ENCODE peak calls at places on chromosomes 5 and 9, in seven cellular contexts. One of them, this sample, is unnamed.

GRCh38 chr9:137740311-137740710 is 121.5 kb downstream of the EHMT1 start:
- DNase-seq in ovary: peak; percentile 81
- DNase-seq in CD8-positive, alpha-beta T cell: no peak
- DNase-seq in right atrium auricular region: no peak
- DNase-seq in lower lobe of right lung: no peak
- DNase-seq in brain microvascular endothelial cell: peak; percentile 67
- DNase-seq in bronchial epithelial cell: no peak
- DNase-seq in this sample: no peak

GRCh38 chr5:132258102-132259060 is 885 bp downstream of the PDLIM4 start:
- DNase-seq in ovary: peak; percentile 69
- DNase-seq in CD8-positive, alpha-beta T cell: no peak
- DNase-seq in right atrium auricular region: peak; percentile 74
- DNase-seq in lower lobe of right lung: no peak
- DNase-seq in brain microvascular endothelial cell: peak; percentile 53
- DNase-seq in bronchial epithelial cell: peak; percentile 52
- DNase-seq in this sample: no peak

GRCh38 chr5:154189256-154189818 is 1.2 kb upstream of the GALNT10 start:
- DNase-seq in ovary: peak; percentile 45
- DNase-seq in CD8-positive, alpha-beta T cell: no peak
- DNase-seq in right atrium auricular region: peak; percentile 60
- DNase-seq in lower lobe of right lung: peak; percentile 59
- DNase-seq in brain microvascular endothelial cell: no peak
- DNase-seq in bronchial epithelial cell: no peak
- DNase-seq in this sample: no peak

GRCh38 chr5:135319928-135320606 is 79.0 kb downstream of the MACROH2A1 start:
- DNase-seq in ovary: peak; percentile 1
- DNase-seq in CD8-positive, alpha-beta T cell: no peak
- DNase-seq in right atrium auricular region: no peak
- DNase-seq in lower lobe of right lung: no peak
- DNase-seq in brain microvascular endothelial cell: no peak
- DNase-seq in bronchial epithelial cell: no peak
- DNase-seq in this sample: no peak

GRCh38 chr9:108367188-108367587 is 488.6 kb downstream of the ACTL7B start:
- DNase-seq in ovary: no peak
- DNase-seq in CD8-positive, alpha-beta T cell: no peak
- DNase-seq in right atrium auricular region: no peak
- DNase-seq in lower lobe of right lung: no peak
- DNase-seq in brain microvascular endothelial cell: no peak
- DNase-seq in bronchial epithelial cell: no peak
- DNase-seq in this sample: no peak

GRCh38 chr9:127698985-127699670 is 7.7 kb upstream of the CFAP157 start:
- DNase-seq in ovary: peak; percentile 95
- DNase-seq in CD8-positive, alpha-beta T cell: peak; percentile 63
- DNase-seq in right atrium auricular region: peak; percentile 99
- DNase-seq in lower lobe of right lung: peak; percentile 98
- DNase-seq in brain microvascular endothelial cell: peak; percentile 97
- DNase-seq in bronchial epithelial cell: peak; percentile 93
- DNase-seq in this sample: peak; percentile 99

GRCh38 chr9:99264070-99264469 is 42.0 kb downstream of the SEC61B start:
- DNase-seq in ovary: no peak
- DNase-seq in CD8-positive, alpha-beta T cell: no peak
- DNase-seq in right atrium auricular region: no peak
- DNase-seq in lower lobe of right lung: no peak
- DNase-seq in brain microvascular endothelial cell: no peak
- DNase-seq in bronchial epithelial cell: peak; percentile 35
- DNase-seq in this sample: no peak

GRCh38 chr5:74212336-74212735 is 428.2 kb downstream of the ENC1 start:
- DNase-seq in ovary: no peak
- DNase-seq in CD8-positive, alpha-beta T cell: no peak
- DNase-seq in right atrium auricular region: no peak
- DNase-seq in lower lobe of right lung: no peak
- DNase-seq in brain microvascular endothelial cell: peak; percentile 48
- DNase-seq in bronchial epithelial cell: peak; percentile 43
- DNase-seq in this sample: no peak

GRCh38 chr9:15622596-15622995 is 69.8 kb downstream of the CCDC171 start:
- DNase-seq in ovary: no peak
- DNase-seq in CD8-positive, alpha-beta T cell: no peak
- DNase-seq in right atrium auricular region: no peak
- DNase-seq in lower lobe of right lung: no peak
- DNase-seq in brain microvascular endothelial cell: no peak
- DNase-seq in bronchial epithelial cell: peak; percentile 33
- DNase-seq in this sample: no peak

GRCh38 chr9:11194249-11194648 is 581.4 kb upstream of the PTPRD start:
- DNase-seq in ovary: no peak
- DNase-seq in CD8-positive, alpha-beta T cell: no peak
- DNase-seq in right atrium auricular region: no peak
- DNase-seq in lower lobe of right lung: no peak
- DNase-seq in brain microvascular endothelial cell: no peak
- DNase-seq in bronchial epithelial cell: no peak
- DNase-seq in this sample: no peak

GRCh38 chr9:120510816-120511215 is 69.2 kb downstream of the CDK5RAP2 start:
- DNase-seq in ovary: no peak
- DNase-seq in CD8-positive, alpha-beta T cell: no peak
- DNase-seq in right atrium auricular region: no peak
- DNase-seq in lower lobe of right lung: no peak
- DNase-seq in brain microvascular endothelial cell: no peak
- DNase-seq in bronchial epithelial cell: peak; percentile 26
- DNase-seq in this sample: no peak

GRCh38 chr9:115553082-115553481 is 435.1 kb upstream of the TNC start:
- DNase-seq in ovary: no peak
- DNase-seq in CD8-positive, alpha-beta T cell: no peak
- DNase-seq in right atrium auricular region: no peak
- DNase-seq in lower lobe of right lung: no peak
- DNase-seq in brain microvascular endothelial cell: no peak
- DNase-seq in bronchial epithelial cell: no peak
- DNase-seq in this sample: no peak
- H3K4me3 ChIP-seq in ovary: no peak overlapping the region
- H3K4me3 ChIP-seq in CD8-positive, alpha-beta T cell: no peak overlapping the region
- H3K4me3 ChIP-seq in right atrium auricular region: no peak overlapping the region
- H3K4me3 ChIP-seq in lower lobe of right lung: no peak overlapping the region
- H3K4me3 ChIP-seq in brain microvascular endothelial cell: no peak overlapping the region
- H3K4me3 ChIP-seq in bronchial epithelial cell: no peak overlapping the region
- H3K4me3 ChIP-seq in this sample: no peak overlapping the region

GRCh38 chr5:5314166-5314565 is 108.3 kb upstream of the ICE1 start:
- DNase-seq in ovary: no peak
- DNase-seq in CD8-positive, alpha-beta T cell: no peak
- DNase-seq in right atrium auricular region: no peak
- DNase-seq in lower lobe of right lung: no peak
- DNase-seq in brain microvascular endothelial cell: no peak
- DNase-seq in bronchial epithelial cell: no peak
- DNase-seq in this sample: no peak

GRCh38 chr5:5316333-5316732 is 106.1 kb upstream of the ICE1 start:
- DNase-seq in ovary: no peak
- DNase-seq in CD8-positive, alpha-beta T cell: no peak
- DNase-seq in right atrium auricular region: no peak
- DNase-seq in lower lobe of right lung: no peak
- DNase-seq in brain microvascular endothelial cell: peak; percentile 61
- DNase-seq in bronchial epithelial cell: no peak
- DNase-seq in this sample: peak; percentile 32

GRCh38 chr5:5313081-5313736 is 109.3 kb upstream of the ICE1 start:
- DNase-seq in ovary: no peak
- DNase-seq in CD8-positive, alpha-beta T cell: no peak
- DNase-seq in right atrium auricular region: no peak
- DNase-seq in lower lobe of right lung: no peak
- DNase-seq in brain microvascular endothelial cell: peak; percentile 53
- DNase-seq in bronchial epithelial cell: no peak
- DNase-seq in this sample: peak; percentile 65

GRCh38 chr5:5315068-5315835 is 107.2 kb upstream of the ICE1 start:
- DNase-seq in ovary: no peak
- DNase-seq in CD8-positive, alpha-beta T cell: no peak
- DNase-seq in right atrium auricular region: no peak
- DNase-seq in lower lobe of right lung: no peak
- DNase-seq in brain microvascular endothelial cell: peak; percentile 2
- DNase-seq in bronchial epithelial cell: no peak
- DNase-seq in this sample: no peak

GRCh38 chr5:5314626-5315025 is 107.9 kb upstream of the ICE1 start:
- DNase-seq in ovary: no peak
- DNase-seq in CD8-positive, alpha-beta T cell: no peak
- DNase-seq in right atrium auricular region: no peak
- DNase-seq in lower lobe of right lung: no peak
- DNase-seq in brain microvascular endothelial cell: no peak
- DNase-seq in bronchial epithelial cell: no peak
- DNase-seq in this sample: no peak
- H3K4me3 ChIP-seq in ovary: no peak overlapping the region
- H3K4me3 ChIP-seq in CD8-positive, alpha-beta T cell: no peak overlapping the region
- H3K4me3 ChIP-seq in right atrium auricular region: no peak overlapping the region
- H3K4me3 ChIP-seq in lower lobe of right lung: no peak overlapping the region
- H3K4me3 ChIP-seq in brain microvascular endothelial cell: no peak overlapping the region
- H3K4me3 ChIP-seq in bronchial epithelial cell: no peak overlapping the region
- H3K4me3 ChIP-seq in this sample: no peak overlapping the region

DNA sequence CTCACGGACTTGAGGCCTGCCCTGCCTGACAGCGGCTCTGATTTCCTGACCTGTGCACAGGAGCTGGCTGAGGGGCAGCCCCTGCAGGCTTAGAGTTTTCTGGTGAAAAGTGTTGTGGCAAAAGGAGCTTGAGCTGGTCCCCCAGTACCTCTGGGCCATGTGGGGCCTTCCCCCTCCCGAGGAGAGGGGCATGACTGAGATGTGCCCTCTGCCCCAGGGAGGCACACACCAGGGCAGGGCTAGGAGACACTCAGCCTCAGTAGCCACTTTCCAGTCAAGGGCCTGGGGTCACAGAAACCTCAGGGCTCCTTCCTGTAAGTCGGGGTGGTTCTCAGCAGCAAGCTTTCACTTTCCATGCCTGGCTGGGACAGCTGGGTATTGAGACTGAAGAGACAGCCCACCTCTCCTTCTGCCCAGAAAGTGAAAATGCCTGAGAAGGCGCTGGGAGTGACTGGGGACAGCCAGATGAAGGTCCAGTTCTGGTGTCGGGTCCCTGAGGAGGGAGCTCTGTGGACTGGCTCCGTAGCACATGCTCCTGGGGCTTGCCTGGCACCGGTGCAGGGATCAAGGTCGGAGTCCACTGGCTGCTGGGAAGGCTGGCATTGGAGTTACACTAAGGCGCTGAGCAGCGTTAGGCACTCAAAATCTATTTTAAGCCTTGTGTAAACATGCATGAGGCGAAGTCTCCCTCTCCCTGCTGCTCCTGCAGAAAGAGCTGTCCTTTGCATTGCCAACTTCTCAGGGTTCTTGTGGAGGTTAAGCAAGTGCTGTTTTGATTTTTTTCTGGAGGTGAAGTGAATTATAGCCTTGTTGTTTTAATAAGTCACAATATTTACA is 394.9 kb downstream of the GADD45G start:
- DNase-seq in ovary: peak; percentile 72
- DNase-seq in CD8-positive, alpha-beta T cell: no peak
- DNase-seq in right atrium auricular region: peak; percentile 69
- DNase-seq in lower lobe of right lung: peak; percentile 70
- DNase-seq in brain microvascular endothelial cell: peak; percentile 40
- DNase-seq in bronchial epithelial cell: peak; percentile 50
- DNase-seq in this sample: peak; percentile 89
- H3K4me3 ChIP-seq in ovary: peak overlapping the region; percentile 10
- H3K4me3 ChIP-seq in CD8-positive, alpha-beta T cell: peak overlapping the region; percentile 31
- H3K4me3 ChIP-seq in right atrium auricular region: no peak overlapping the region
- H3K4me3 ChIP-seq in lower lobe of right lung: peak overlapping the region; percentile 34
- H3K4me3 ChIP-seq in brain microvascular endothelial cell: peak overlapping the region; percentile 12
- H3K4me3 ChIP-seq in bronchial epithelial cell: no peak overlapping the region
- H3K4me3 ChIP-seq in this sample: no peak overlapping the region

GRCh38 chr9:97310896-97311295 is 3.4 kb downstream of the CCDC180 start:
- DNase-seq in ovary: no peak
- DNase-seq in CD8-positive, alpha-beta T cell: no peak
- DNase-seq in right atrium auricular region: no peak
- DNase-seq in lower lobe of right lung: no peak
- DNase-seq in brain microvascular endothelial cell: no peak
- DNase-seq in bronchial epithelial cell: no peak
- DNase-seq in this sample: no peak
- H3K4me3 ChIP-seq in ovary: no peak overlapping the region
- H3K4me3 ChIP-seq in CD8-positive, alpha-beta T cell: no peak overlapping the region
- H3K4me3 ChIP-seq in right atrium auricular region: no peak overlapping the region
- H3K4me3 ChIP-seq in lower lobe of right lung: no peak overlapping the region
- H3K4me3 ChIP-seq in brain microvascular endothelial cell: no peak overlapping the region
- H3K4me3 ChIP-seq in bronchial epithelial cell: no peak overlapping the region
- H3K4me3 ChIP-seq in this sample: no peak overlapping the region

GRCh38 chr5:151589878-151590570 is 1.1 kb downstream of the FAT2 start:
- DNase-seq in ovary: no peak
- DNase-seq in CD8-positive, alpha-beta T cell: no peak
- DNase-seq in right atrium auricular region: no peak
- DNase-seq in lower lobe of right lung: no peak
- DNase-seq in brain microvascular endothelial cell: no peak
- DNase-seq in bronchial epithelial cell: peak; percentile 85
- DNase-seq in this sample: no peak

GRCh38 chr5:151592855-151593408 is 1.8 kb upstream of the FAT2 start:
- DNase-seq in ovary: no peak
- DNase-seq in CD8-positive, alpha-beta T cell: no peak
- DNase-seq in right atrium auricular region: no peak
- DNase-seq in lower lobe of right lung: no peak
- DNase-seq in brain microvascular endothelial cell: peak; percentile 9
- DNase-seq in bronchial epithelial cell: no peak
- DNase-seq in this sample: no peak

GRCh38 chr5:151595411-151595826 is 4.3 kb upstream of the FAT2 start:
- DNase-seq in ovary: no peak
- DNase-seq in CD8-positive, alpha-beta T cell: no peak
- DNase-seq in right atrium auricular region: no peak
- DNase-seq in lower lobe of right lung: no peak
- DNase-seq in brain microvascular endothelial cell: no peak
- DNase-seq in bronchial epithelial cell: no peak
- DNase-seq in this sample: peak; percentile 27

GRCh38 chr5:151587796-151588606 is 3.1 kb downstream of the FAT2 start:
- DNase-seq in ovary: no peak
- DNase-seq in CD8-positive, alpha-beta T cell: no peak
- DNase-seq in right atrium auricular region: no peak
- DNase-seq in lower lobe of right lung: no peak
- DNase-seq in brain microvascular endothelial cell: no peak
- DNase-seq in bronchial epithelial cell: peak; percentile 68
- DNase-seq in this sample: no peak

DNA sequence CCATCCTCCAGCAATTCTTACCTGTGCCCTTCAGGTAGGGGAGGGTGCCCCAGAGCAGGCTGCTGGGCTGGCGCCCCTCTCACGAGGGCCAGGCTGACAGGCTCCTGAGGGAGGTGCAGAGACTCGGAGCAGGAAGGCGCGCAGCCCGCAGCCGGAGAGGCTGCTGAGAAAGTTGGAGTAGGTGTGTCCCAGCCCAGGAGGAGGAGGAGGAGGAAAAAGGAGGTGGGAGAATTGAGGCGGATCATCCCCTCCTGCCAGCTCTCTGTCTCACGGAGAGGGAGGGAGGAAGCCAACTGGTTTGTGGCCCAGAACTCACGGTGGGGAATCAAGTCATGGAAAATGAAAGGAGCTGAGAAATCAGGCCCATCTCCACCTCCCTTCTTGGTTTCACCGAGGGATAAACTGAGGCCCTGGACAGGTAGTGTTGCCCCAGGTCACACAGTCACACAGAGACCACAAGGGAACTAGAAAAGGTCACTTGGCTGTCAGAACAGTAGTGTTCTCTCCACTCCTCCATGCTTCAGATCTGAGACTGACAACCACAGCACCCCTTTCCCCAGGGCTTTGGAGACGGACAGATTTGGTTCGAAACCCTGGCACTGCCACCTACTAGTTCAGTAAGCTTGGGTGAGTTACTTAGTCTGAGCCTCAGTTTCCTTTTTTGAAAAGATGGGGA is at the start of gene FAT2:
- DNase-seq in ovary: no peak
- DNase-seq in CD8-positive, alpha-beta T cell: no peak
- DNase-seq in right atrium auricular region: no peak
- DNase-seq in lower lobe of right lung: no peak
- DNase-seq in brain microvascular endothelial cell: no peak
- DNase-seq in bronchial epithelial cell: peak; percentile 75
- DNase-seq in this sample: no peak
- H3K4me3 ChIP-seq in ovary: no peak within 1 kb of the TSS
- H3K4me3 ChIP-seq in CD8-positive, alpha-beta T cell: no peak within 1 kb of the TSS
- H3K4me3 ChIP-seq in right atrium auricular region: no peak within 1 kb of the TSS
- H3K4me3 ChIP-seq in lower lobe of right lung: no peak within 1 kb of the TSS
- H3K4me3 ChIP-seq in brain microvascular endothelial cell: no peak within 1 kb of the TSS
- H3K4me3 ChIP-seq in bronchial epithelial cell: peak within 1 kb of the TSS; percentile 56
- H3K4me3 ChIP-seq in this sample: no peak within 1 kb of the TSS

This sample was measured in gastrocnemius medialis.